ENCODE peak calls at places on chromosomes 4 and X, in six cellular contexts. H is right atrium auricular region, C is uterus, L is IMR-90, S is cardiac muscle cell, I is GM23248. D is an unnamed sample.

GRCh38 chr4:168765726-168766125 is 244.3 kb downstream of the CBR4 start:
- DNase-seq in H (peak; percentile 76), C (no peak), L (peak; percentile 38), S (peak; percentile 33), I (peak; percentile 78), D (peak; percentile 90)

GRCh38 chr4:73064536-73064935 is 5.0 kb downstream of the COX18 start:
- DNase-seq in H (no peak), C (no peak), L (no peak), S (peak; percentile 29), I (no peak), D (no peak)

GRCh38 chr4:7518871-7519637 is 84.3 kb upstream of the PSAPL1 start:
- DNase-seq in H (no peak), C (no peak), L (no peak), S (no peak), I (no peak), D (peak; percentile 3)

GRCh38 chrX:19658030-19658429 is 142.7 kb upstream of the MAP3K15 start:
- DNase-seq in H (no peak), C (no peak), L (peak; percentile 49), S (no peak), I (peak; percentile 61), D (no peak)

GRCh38 chr4:4666693-4667642 is 125.1 kb upstream of the STX18 start:
- DNase-seq in H (no peak), C (no peak), L (no peak), S (peak; percentile 74), I (peak; percentile 62), D (no peak)

GRCh38 chr4:168304744-168305459 is 13.7 kb downstream of the DDX60 start:
- DNase-seq in H (no peak), C (no peak), L (peak; percentile 80), S (peak; percentile 21), I (peak; percentile 86), D (no peak)

GRCh38 chrX:121987163-121987562 is 939.8 kb downstream of the GLUD2 start:
- DNase-seq in H (no peak), C (no peak), L (no peak), S (peak; percentile 59), I (peak; percentile 64), D (no peak)

GRCh38 chrX:148020329-148020728 is 39.2 kb downstream of the FMR1NB start:
- DNase-seq in H (no peak), C (no peak), L (no peak), S (no peak), I (no peak), D (no peak)

GRCh38 chr4:28001698-28002097 is 1141.1 kb downstream of the STIM2 start:
- DNase-seq in H (no peak), C (no peak), L (no peak), S (no peak), I (no peak), D (no peak)

GRCh38 chr4:10810411-10810810 is 125.8 kb upstream of the CLNK start:
- DNase-seq in H (no peak), C (no peak), L (no peak), S (no peak), I (peak; percentile 5), D (no peak)

GRCh38 chrX:12308420-12308819 is 170.1 kb downstream of the FRMPD4 start:
- DNase-seq in H (no peak), C (no peak), L (no peak), S (no peak), I (no peak), D (no peak)

GRCh38 chr4:99811850-99812249 is 4.8 kb upstream of the DAPP1 start:
- DNase-seq in H (no peak), C (no peak), L (peak; percentile 20), S (peak; percentile 46), I (peak; percentile 52), D (peak; percentile 54)

GRCh38 chr4:4818440-4819212 is 40.8 kb upstream of the MSX1 start:
- DNase-seq in H (no peak), C (no peak), L (no peak), S (no peak), I (peak; percentile 27), D (no peak)

GRCh38 chrX:40167240-40168182 is 69.8 kb upstream of the BCOR start:
- DNase-seq in H (no peak), C (peak; percentile 60), L (no peak), S (no peak), I (peak; percentile 58), D (peak; percentile 42)

GRCh38 chrX:119677654-119677981 is 15.3 kb downstream of the SEPTIN6 start:
- DNase-seq in H (no peak), C (no peak), L (no peak), S (no peak), I (no peak), D (no peak)

GRCh38 chr4:138426751-138427150 is 184.6 kb upstream of the SLC7A11 start:
- DNase-seq in H (no peak), C (no peak), L (no peak), S (no peak), I (no peak), D (no peak)

GRCh38 chr4:119197772-119198212 is 14.7 kb upstream of the USP53 start:
- DNase-seq in H (no peak), C (no peak), L (no peak), S (no peak), I (no peak), D (no peak)

DNA sequence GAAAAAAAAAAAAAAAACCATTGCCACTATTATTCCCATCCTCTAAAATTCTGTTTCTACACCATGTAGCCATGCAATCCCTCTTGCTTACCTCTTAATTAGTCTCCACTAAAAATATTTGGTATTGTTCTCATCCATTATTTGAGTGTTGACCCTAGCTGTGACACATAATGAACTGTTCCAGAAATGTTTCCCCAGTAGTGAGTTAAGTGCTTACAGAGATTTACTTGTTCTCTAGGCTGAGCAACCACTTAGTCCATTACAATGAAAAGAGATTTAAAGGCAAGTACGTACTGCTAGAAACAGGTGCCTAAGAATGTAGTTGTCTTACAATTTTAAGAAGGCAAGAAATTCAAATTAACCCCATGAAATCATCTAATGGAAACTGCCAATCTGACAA is 112.7 kb upstream of the PTPN13 start:
- DNase-seq in H (no peak), C (no peak), L (no peak), S (no peak), I (no peak), D (no peak)
- H3K4me1 ChIP-seq in H (no peaks in the 10 kb centered on the region), C (no peaks in the 10 kb centered on the region), L (peaks cover 3% of the 10 kb centered on the region), S (peaks cover 21% of the 10 kb centered on the region), I (peaks cover 7% of the 10 kb centered on the region), D (no peaks in the 10 kb centered on the region)

GRCh38 chr4:21680326-21680898 is 268.2 kb downstream of the KCNIP4 start:
- DNase-seq in H (no peak), C (no peak), L (no peak), S (no peak), I (no peak), D (no peak)
- H3K27ac ChIP-seq in H (no peak overlapping the region), C (no peak overlapping the region), L (no peak overlapping the region), S (no peak overlapping the region), I (no peak overlapping the region), D (no peak overlapping the region)

DNA sequence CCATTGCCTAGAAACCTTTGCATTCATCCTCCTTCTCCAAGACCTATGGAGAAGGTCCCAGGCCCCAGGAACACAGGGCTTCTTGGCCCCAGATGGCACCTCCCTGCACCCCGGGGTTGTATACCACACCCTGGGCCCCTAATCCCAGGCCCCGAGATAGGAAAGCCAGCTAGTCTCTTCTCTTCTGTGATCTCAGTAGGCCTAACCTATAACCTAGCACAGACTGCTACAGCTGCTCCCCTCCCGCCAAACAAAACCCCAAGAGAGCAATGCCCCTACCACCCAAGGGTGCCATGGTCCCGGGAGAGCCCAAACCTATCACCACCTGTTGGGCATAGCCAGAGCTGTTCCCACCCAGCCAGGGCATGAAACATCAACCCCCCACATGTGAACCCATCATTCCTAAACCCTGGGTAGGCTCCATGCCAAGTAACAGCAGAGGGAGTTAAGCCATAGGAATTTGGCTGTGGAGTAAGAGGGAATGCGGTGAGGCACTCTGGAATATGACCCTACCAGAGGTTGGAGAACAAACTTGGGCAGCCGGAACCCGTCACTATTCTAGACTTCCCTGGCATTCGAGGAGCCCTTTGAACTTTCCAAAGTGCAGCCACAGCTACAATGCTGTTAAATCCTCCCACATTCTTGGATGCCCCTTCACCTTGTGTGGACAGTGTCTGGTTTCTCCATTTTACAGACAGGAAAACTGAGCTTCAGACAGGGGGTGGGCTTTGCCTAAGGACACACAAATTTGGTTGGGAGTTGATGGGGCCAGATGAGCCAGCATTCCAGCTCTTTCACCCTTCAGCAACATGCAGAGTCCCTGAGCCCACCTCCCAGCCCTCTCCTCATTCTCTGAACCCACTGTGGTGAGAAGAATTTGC is 10.9 kb upstream of the SASH3 start:
- DNase-seq in H (no peak), C (no peak), L (no peak), S (peak; percentile 75), I (no peak), D (peak; percentile 52)
- H3K4me3 ChIP-seq in H (no peak overlapping the region), C (no peak overlapping the region), L (no peak overlapping the region), S (no peak overlapping the region), I (no peak overlapping the region), D (no peak overlapping the region)

DNA sequence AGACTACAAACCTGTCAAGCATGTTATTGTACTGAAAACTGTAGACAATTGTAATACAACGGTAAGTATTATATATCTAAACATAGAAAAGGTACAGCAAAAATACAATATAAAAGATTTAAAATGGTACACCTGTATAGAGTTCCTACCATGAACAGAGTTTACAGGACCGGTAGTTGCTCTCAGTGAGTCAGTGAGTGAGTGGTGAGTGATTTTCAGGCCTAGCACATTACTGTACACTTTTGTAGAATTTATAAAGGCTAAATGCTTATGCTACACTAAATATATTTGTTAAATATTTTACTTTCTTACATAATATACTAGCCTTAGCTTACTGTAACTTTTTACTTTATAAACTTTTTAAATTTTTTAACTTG is 37.4 kb downstream of the PDGFC start:
- DNase-seq in H (no peak), C (no peak), L (no peak), S (no peak), I (no peak), D (no peak)
- H3K4me1 ChIP-seq in H (no peaks in the 10 kb centered on the region), C (peaks cover 4% of the 10 kb centered on the region), L (peaks cover 13% of the 10 kb centered on the region), S (no peaks in the 10 kb centered on the region), I (peaks cover 34% of the 10 kb centered on the region), D (no peaks in the 10 kb centered on the region)

GRCh38 chr4:163564221-163564720 is 69.8 kb downstream of the TMA16 start:
- DNase-seq in H (no peak), C (no peak), L (no peak), S (no peak), I (no peak), D (no peak)

GRCh38 chr4:163566257-163566656 is 71.8 kb downstream of the TMA16 start:
- DNase-seq in H (no peak), C (no peak), L (no peak), S (no peak), I (no peak), D (no peak)

GRCh38 chr4:163565228-163566040 is 70.9 kb downstream of the TMA16 start:
- DNase-seq in H (no peak), C (no peak), L (no peak), S (no peak), I (no peak), D (no peak)

DNA sequence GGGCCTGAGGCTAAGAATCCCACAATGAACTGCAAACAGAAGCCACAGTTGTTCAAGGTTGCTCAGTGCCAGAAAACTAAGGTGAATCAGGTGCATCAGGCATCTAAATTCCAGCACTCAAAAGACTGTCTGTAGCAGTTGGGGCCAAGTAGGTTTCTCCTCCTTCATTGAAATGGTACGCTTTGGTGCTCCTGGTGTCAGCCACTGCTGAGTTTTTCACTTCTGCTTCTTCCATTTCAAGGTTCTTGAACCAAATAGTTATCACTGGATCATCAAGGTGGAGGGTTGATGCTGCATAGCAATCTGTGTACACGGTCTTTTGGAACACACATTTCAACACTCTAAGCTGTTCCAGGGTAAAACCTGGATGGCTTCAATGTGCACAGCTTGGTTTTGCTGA is 74.3 kb downstream of the TMA16 start:
- DNase-seq in H (no peak), C (no peak), L (no peak), S (no peak), I (no peak), D (no peak)
- H3K27ac ChIP-seq in H (no peak overlapping the region), C (no peak overlapping the region), L (no peak overlapping the region), S (no peak overlapping the region), I (no peak overlapping the region), D (no peak overlapping the region)

D was measured in small intestine.